ENCODE peak calls at places on chromosomes 16 and 17, in six cellular contexts. E, Z, O, N, M and A are unnamed samples. For H3K36me3 and H3K9me3, the result is how much of the 10 kb centered on the place peaks cover.

GRCh38 chr16:75218256-75219076 is at the start of gene CTRB1:
- DNase-seq in E (no peak), Z (no peak), O (no peak), N (no peak), M (no peak), A (no peak)

GRCh38 chr17:2087597-2088211 is 32.8 kb downstream of the HIC1 start:
- DNase-seq in E (no peak), Z (no peak), O (no peak), N (no peak), M (peak), A (no peak)

GRCh38 chr17:73591278-73592078 is 52.8 kb downstream of the SDK2 start:
- DNase-seq in E (peak), Z (no peak), O (no peak), N (no peak), M (peak), A (no peak)

GRCh38 chr17:5226940-5227878 is 7.5 kb downstream of the SCIMP start:
- DNase-seq in E (peak), Z (no peak), O (no peak), N (no peak), M (no peak), A (no peak)

GRCh38 chr17:62933986-62934385 is 32.0 kb upstream of the TANC2 start:
- DNase-seq in E (no peak), Z (no peak), O (no peak), N (no peak), M (no peak), A (no peak)

GRCh38 chr17:57518587-57519118 is 226.4 kb downstream of the CCDC182 start:
- DNase-seq in E (no peak), Z (no peak), O (peak), N (no peak), M (no peak), A (peak)

GRCh38 chr17:42833771-42834422 is 700 bp downstream of the PSME3 start:
- DNase-seq in E (no peak), Z (no peak), O (no peak), N (no peak), M (no peak), A (no peak)

GRCh38 chr17:67532326-67532871 is 155.3 kb downstream of the PITPNC1 start:
- DNase-seq in E (no peak), Z (no peak), O (no peak), N (no peak), M (no peak), A (no peak)

GRCh38 chr17:1999557-2000251 is 25.4 kb downstream of the RTN4RL1 start:
- DNase-seq in E (no peak), Z (no peak), O (peak), N (peak), M (no peak), A (peak)

GRCh38 chr17:74296548-74296936 is 22.5 kb downstream of the DNAI2 start:
- DNase-seq in E (no peak), Z (peak), O (peak), N (no peak), M (peak), A (peak)

GRCh38 chr17:17348872-17349723 is 45.9 kb downstream of the NT5M start:
- DNase-seq in E (no peak), Z (no peak), O (no peak), N (peak), M (no peak), A (no peak)

GRCh38 chr16:69865701-69866100 is 85.4 kb upstream of the CLEC18A start:
- DNase-seq in E (no peak), Z (no peak), O (no peak), N (no peak), M (no peak), A (no peak)

GRCh38 chr16:15572329-15573001 is 70.5 kb downstream of the MARF1 start:
- DNase-seq in E (no peak), Z (no peak), O (no peak), N (no peak), M (no peak), A (no peak)

GRCh38 chr17:19867654-19868395 is at the start of gene ULK2:
- DNase-seq in E (peak), Z (no peak), O (peak), N (peak), M (peak), A (peak)

GRCh38 chr16:19291459-19291858 is 5.9 kb downstream of the CLEC19A start:
- DNase-seq in E (no peak), Z (no peak), O (no peak), N (no peak), M (no peak), A (no peak)

GRCh38 chr16:26642047-26642664 is 424.6 kb upstream of the C16orf82 start:
- DNase-seq in E (no peak), Z (no peak), O (no peak), N (no peak), M (no peak), A (no peak)

GRCh38 chr16:50301626-50302471 is 35.5 kb downstream of the ADCY7 start:
- DNase-seq in E (no peak), Z (peak), O (no peak), N (peak), M (no peak), A (peak)

GRCh38 chr16:17423195-17423594 is 47.6 kb downstream of the XYLT1 start:
- DNase-seq in E (no peak), Z (no peak), O (no peak), N (no peak), M (no peak), A (no peak)

GRCh38 chr16:25014500-25015147 is 545 bp downstream of the ARHGAP17 start:
- DNase-seq in E (peak), Z (peak), O (peak), N (peak), M (peak), A (peak)

GRCh38 chr17:38881600-38882191 is 11.8 kb downstream of the LASP1 start:
- DNase-seq in E (no peak), Z (peak), O (peak), N (no peak), M (no peak), A (no peak)

GRCh38 chr17:62827722-62828498 is 19.8 kb upstream of the MARCHF10 start:
- DNase-seq in E (no peak), Z (no peak), O (no peak), N (no peak), M (no peak), A (no peak)

GRCh38 chr17:50919321-50920040 is 53.3 kb upstream of the TOB1 start:
- DNase-seq in E (peak), Z (peak), O (peak), N (peak), M (peak), A (peak)

GRCh38 chr16:10405386-10405939 is 19.6 kb downstream of the ATF7IP2 start:
- DNase-seq in E (no peak), Z (no peak), O (no peak), N (no peak), M (no peak), A (no peak)

GRCh38 chr16:80924372-80924978 is 82.2 kb downstream of the CMC2 start:
- DNase-seq in E (peak), Z (no peak), O (peak), N (no peak), M (no peak), A (no peak)

GRCh38 chr17:77325537-77325825 is 184.7 kb downstream of the SEC14L1 start:
- DNase-seq in E (no peak), Z (no peak), O (no peak), N (no peak), M (no peak), A (no peak)

GRCh38 chr16:83438326-83438725 is 369.5 kb upstream of the HSBP1 start:
- DNase-seq in E (no peak), Z (no peak), O (no peak), N (no peak), M (no peak), A (no peak)

GRCh38 chr17:60538726-60539125 is 12.7 kb upstream of the APPBP2 start:
- DNase-seq in E (no peak), Z (no peak), O (no peak), N (no peak), M (no peak), A (no peak)

GRCh38 chr16:57619133-57619605 is 9.3 kb upstream of the ADGRG1 start:
- DNase-seq in E (no peak), Z (no peak), O (no peak), N (no peak), M (no peak), A (no peak)

GRCh38 chr16:54077412-54077821 is 209.2 kb downstream of the IRX3 start:
- DNase-seq in E (no peak), Z (no peak), O (no peak), N (no peak), M (no peak), A (no peak)

GRCh38 chr17:43874293-43874692 is 27.3 kb downstream of the CD300LG start:
- DNase-seq in E (no peak), Z (peak), O (no peak), N (no peak), M (no peak), A (no peak)

GRCh38 chr17:77287432-77288068 is 146.8 kb downstream of the SEC14L1 start:
- DNase-seq in E (no peak), Z (peak), O (peak), N (peak), M (no peak), A (peak)

GRCh38 chr17:72419866-72420774 is 299.3 kb downstream of the SOX9 start:
- DNase-seq in E (no peak), Z (no peak), O (no peak), N (no peak), M (no peak), A (no peak)

GRCh38 chr17:82175166-82175565 is 37.5 kb downstream of the CCDC57 start:
- DNase-seq in E (no peak), Z (no peak), O (no peak), N (no peak), M (no peak), A (no peak)
- H3K36me3 ChIP-seq in E (under half), Z (under half), O (under half), N (under half), M (under half), A (under half)

GRCh38 chr17:26807024-26807423 is 486.9 kb upstream of the WSB1 start:
- DNase-seq in E (no peak), Z (no peak), O (no peak), N (no peak), M (no peak), A (no peak)

GRCh38 chr17:26809033-26809432 is 484.9 kb upstream of the WSB1 start:
- DNase-seq in E (no peak), Z (no peak), O (no peak), N (no peak), M (no peak), A (no peak)
- H3K9me3 ChIP-seq in E (half or more), Z (half or more), O (half or more), N (under half), M (under half), A (under half)

GRCh38 chr16:4361944-4362311 is 9.7 kb upstream of the VASN start:
- DNase-seq in E (no peak), Z (no peak), O (no peak), N (no peak), M (no peak), A (no peak)
- H3K36me3 ChIP-seq in E (under half), Z (under half), O (under half), N (under half), M (half or more), A (under half)

DNA sequence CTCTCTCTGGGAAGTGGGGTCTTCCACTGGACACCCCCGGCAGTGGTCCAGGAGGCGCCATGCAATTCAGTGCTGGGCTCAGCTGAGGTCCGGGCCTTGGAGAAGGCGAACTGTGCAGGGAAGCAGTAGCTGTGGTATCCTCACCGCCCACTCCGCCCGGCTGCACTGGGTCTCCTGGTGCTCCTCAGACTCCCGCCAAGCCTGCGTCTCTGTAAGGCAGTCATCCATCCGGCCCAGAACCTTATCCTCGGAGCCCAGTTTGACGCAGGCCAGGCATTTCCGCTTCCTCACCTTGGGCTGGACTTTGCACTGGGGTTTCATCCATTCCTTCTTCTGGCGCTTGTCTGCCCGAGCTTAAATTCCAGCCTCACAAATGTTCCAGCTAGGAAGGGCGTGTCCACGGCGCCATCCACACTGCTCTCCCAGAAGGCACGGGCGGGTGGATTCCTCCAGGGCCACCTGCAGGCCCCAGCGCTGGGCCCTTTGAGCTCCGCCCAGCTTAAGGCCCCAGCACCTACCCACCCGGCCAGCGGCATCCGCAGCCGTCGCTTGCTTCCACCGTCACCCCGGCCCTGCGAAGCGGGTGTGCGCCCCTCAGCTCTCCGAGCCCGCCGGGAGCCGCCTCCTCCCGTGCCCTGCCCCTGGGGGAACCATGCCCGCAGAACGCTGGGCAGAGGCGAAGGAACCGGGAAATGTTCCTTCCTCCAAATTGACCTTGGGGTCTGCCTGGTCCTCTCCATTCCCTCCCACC is 1884.8 kb downstream of the TP53TG3F start:
- DNase-seq in E (no peak), Z (no peak), O (no peak), N (no peak), M (no peak), A (no peak)
- H3K9me3 ChIP-seq in E (under half), Z (under half), O (half or more), N (under half), M (under half), A (under half)

DNA sequence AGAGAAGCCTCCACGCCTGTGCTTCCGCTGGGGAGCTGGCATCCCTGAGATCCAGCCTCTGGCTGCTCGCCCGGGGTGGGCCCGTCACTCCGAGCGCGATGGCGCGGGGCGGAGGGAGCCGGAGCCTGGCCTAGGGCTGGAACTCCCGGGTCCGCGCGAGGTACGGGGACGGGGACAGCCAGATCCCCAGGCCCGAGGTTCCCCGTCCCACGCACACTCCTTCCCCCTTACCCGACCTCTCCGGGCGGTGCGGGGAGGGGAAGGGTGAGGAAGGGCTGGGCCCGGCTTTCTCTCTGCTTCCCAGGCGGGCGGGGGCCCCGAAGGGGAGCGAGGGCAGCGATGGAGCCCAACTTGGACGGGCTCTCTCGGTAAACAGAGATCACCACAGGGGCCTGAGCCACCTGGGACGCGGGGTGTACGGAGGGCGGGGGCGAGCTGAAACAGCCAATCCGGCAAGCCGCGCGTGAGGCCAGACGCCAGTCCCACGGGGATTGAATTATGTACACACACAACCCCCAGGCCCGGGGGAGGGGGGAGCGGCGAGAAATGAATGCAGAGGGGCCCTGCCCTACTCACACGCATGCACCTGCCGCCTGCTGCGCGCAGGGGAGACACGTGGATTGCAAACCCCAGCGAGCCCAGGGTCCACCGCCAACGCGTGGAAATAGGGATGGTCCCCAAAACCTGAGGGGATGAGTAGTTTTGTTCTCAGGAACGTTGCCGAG is at the start of gene SLC16A11:
- DNase-seq in E (peak), Z (no peak), O (peak), N (no peak), M (no peak), A (no peak)
- H3K36me3 ChIP-seq in E (under half), Z (under half), O (under half), N (under half), M (under half), A (under half)

DNA sequence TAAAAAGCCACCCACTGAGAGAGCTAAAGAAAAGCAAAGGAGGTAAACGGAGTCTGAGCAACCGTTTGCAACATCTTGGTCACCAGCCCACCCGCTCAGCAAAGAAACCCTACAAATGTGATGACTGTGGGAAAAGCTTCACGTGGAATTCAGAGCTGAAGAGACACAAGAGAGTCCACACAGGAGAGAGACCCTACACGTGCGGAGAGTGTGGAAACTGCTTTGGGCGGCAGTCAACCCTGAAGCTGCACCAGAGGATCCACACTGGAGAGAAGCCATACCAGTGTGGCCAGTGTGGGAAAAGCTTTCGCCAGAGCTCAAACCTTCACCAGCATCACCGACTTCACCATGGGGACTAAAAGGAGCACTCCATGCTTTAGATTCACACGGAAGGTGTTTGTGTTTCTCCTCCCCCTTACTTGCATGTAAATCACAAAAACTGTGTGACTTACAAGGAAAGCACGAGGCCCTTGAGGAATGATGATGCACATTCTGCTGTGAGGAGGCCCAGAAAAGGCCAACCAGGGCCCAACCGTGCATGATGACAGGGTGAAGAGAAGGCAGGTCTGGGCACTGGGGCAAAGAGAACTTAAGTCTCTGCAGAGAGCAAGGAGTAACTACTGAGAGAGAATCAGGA is 7.7 kb downstream of the ZNF174 start:
- DNase-seq in E (no peak), Z (no peak), O (no peak), N (no peak), M (no peak), A (no peak)
- H3K9me3 ChIP-seq in E (half or more), Z (half or more), O (half or more), N (half or more), M (half or more), A (under half)

GRCh38 chr17:31738067-31738466 is 121.0 kb downstream of the COPRS start:
- DNase-seq in E (no peak), Z (no peak), O (no peak), N (no peak), M (no peak), A (no peak)

GRCh38 chr17:31738488-31738887 is 120.6 kb downstream of the COPRS start:
- DNase-seq in E (no peak), Z (no peak), O (peak), N (no peak), M (no peak), A (no peak)

GRCh38 chr17:31740611-31741082 is 118.4 kb downstream of the COPRS start:
- DNase-seq in E (no peak), Z (no peak), O (no peak), N (no peak), M (no peak), A (no peak)

GRCh38 chr17:31739300-31739699 is 119.7 kb downstream of the COPRS start:
- DNase-seq in E (no peak), Z (no peak), O (no peak), N (no peak), M (no peak), A (no peak)

GRCh38 chr17:31736855-31737625 is 122.0 kb downstream of the COPRS start:
- DNase-seq in E (no peak), Z (no peak), O (no peak), N (no peak), M (no peak), A (no peak)
- H3K36me3 ChIP-seq in E (under half), Z (under half), O (under half), N (under half), M (under half), A (under half)

DNA sequence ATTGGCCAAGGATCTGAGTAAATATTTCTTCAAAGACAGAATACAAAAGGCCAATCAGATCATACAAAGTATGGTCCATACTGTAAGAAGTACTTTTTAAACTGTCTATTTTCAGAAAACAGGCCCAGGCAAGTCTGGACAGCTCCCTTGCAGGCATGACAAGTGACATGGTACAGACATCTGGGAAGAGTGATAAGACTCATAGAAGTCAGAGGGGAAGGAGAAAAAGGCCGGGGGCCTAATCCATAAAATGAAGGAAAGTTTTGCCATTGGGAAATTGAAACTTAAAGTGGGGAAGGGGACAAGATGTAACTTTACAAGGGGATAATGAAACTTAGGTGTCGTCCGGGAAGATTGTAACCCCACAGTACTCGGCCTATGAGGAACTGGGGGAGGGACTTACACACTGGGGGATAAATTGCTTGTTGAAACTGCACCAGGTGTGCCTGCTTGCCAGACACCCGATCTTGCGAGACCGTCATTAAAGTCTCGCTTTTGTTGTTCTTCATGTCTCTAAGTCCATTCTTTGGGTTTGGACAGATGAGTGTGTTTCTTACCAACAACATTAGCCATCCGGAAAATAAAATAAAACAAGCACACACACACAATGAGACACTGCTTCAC is 684.0 kb downstream of the CDH11 start:
- DNase-seq in E (no peak), Z (no peak), O (no peak), N (no peak), M (no peak), A (no peak)
- H3K9me3 ChIP-seq in E (under half), Z (under half), O (under half), N (under half), M (under half), A (under half)

DNA sequence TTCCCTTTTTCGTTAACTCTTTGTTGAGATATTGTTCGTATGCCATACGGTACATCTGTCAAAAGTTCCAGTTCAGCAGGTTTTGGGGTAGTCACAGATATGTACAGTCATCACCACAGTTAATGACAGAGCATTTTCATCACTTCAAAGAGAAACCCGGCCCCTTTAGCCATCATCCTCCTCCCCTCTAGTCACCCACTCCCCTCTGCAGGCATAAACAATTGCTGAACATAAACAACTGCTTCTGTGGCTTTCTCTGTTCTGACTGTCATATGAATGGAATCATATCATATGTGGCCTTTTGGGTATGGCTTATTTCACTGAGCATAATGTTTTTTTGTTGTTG is 59.3 kb downstream of the RNF213 start:
- DNase-seq in E (no peak), Z (no peak), O (no peak), N (no peak), M (no peak), A (no peak)
- H3K36me3 ChIP-seq in E (half or more), Z (half or more), O (half or more), N (under half), M (half or more), A (under half)